ENCODE peak calls at places on chromosome 11, in four cellular contexts. S is HTR-8/SVneo, N is HFFc6, R is right cardiac atrium. E is an unnamed sample.

GRCh38 chr11:69009441-69010211 is 3.4 kb downstream of the MRGPRF start:
- DNase-seq in S (no peak), N (no peak), R (no peak), E (no peak)

GRCh38 chr11:27088353-27088752 is 47.7 kb downstream of the BBOX1 start:
- DNase-seq in S (no peak), N (no peak), R (no peak), E (no peak)

GRCh38 chr11:14124345-14124744 is 161.8 kb downstream of the SPON1 start:
- DNase-seq in S (no peak), N (no peak), R (no peak), E (no peak)

GRCh38 chr11:128361451-128362020 is 225.8 kb downstream of the ETS1 start:
- DNase-seq in S (peak; percentile 34), N (peak; percentile 58), R (no peak), E (no peak)

GRCh38 chr11:44305643-44306468 is 4.1 kb downstream of the ALX4 start:
- DNase-seq in S (no peak), N (no peak), R (no peak), E (no peak)

GRCh38 chr11:44203270-44204043 is 106.5 kb downstream of the ALX4 start:
- DNase-seq in S (no peak), N (no peak), R (no peak), E (peak; percentile 55)

GRCh38 chr11:86996953-86997570 is 40.7 kb upstream of the TMEM135 start:
- DNase-seq in S (no peak), N (no peak), R (no peak), E (no peak)

GRCh38 chr11:57751676-57752253 is at the start of gene BTBD18:
- DNase-seq in S (peak; percentile 38), N (peak; percentile 36), R (no peak), E (peak; percentile 39)